ENCODE peak calls at places on chromosomes 12 and 14, in six cellular contexts. R is AG04449; W is WERI-Rb-1; N is neural progenitor cell; T is CD4-positive, alpha-beta T cell; I is ovary. H is an unnamed sample.

GRCh38 chr12:30026621-30027234 is 243.0 kb upstream of the TMTC1 start:
- DNase-seq in I (no peak), N (no peak), T (no peak), R (peak), W (no peak), H (no peak)

GRCh38 chr14:100617715-100618693 is 30.8 kb upstream of the BEGAIN start:
- DNase-seq in N (no peak), R (no peak), W (no peak), T (no peak), I (peak), H (no peak)

GRCh38 chr12:3045494-3045893 is 31.7 kb upstream of the TSPAN9 start:
- DNase-seq in T (no peak), N (no peak), I (no peak), R (no peak), W (no peak), H (no peak)

GRCh38 chr14:91321131-91321530 is 76.6 kb upstream of the GPR68 start:
- DNase-seq in R (no peak), I (no peak), T (no peak), N (no peak), W (no peak), H (no peak)

GRCh38 chr12:76790564-76791552 is 26.9 kb downstream of the ZDHHC17 start:
- DNase-seq in I (no peak), R (no peak), T (no peak), W (no peak), N (peak), H (no peak)

GRCh38 chr12:121741743-121742142 is 29.2 kb downstream of the TMEM120B start:
- DNase-seq in W (no peak), R (no peak), T (no peak), N (no peak), I (no peak), H (no peak)

GRCh38 chr12:132158677-132159554 is 14.7 kb downstream of the NOC4L start:
- DNase-seq in I (no peak), R (no peak), N (no peak), T (no peak), W (no peak), H (no peak)

GRCh38 chr12:8108808-8109398 is 14.5 kb upstream of the CLEC4A start:
- DNase-seq in I (peak), T (peak), R (peak), W (peak), N (peak), H (peak)

GRCh38 chr14:102828201-102828600 is 51.0 kb downstream of the TRAF3 start:
- DNase-seq in I (no peak), T (no peak), R (no peak), N (no peak), W (no peak), H (no peak)

GRCh38 chr12:124537525-124538193 is 29.8 kb downstream of the NCOR2 start:
- DNase-seq in I (no peak), N (no peak), W (peak), T (no peak), R (no peak), H (no peak)

GRCh38 chr12:24507827-24508226 is 441.1 kb downstream of the BCAT1 start:
- DNase-seq in W (no peak), N (no peak), R (no peak), I (no peak), T (no peak), H (no peak)

GRCh38 chr12:14836336-14837210 is 6.8 kb downstream of the ART4 start:
- DNase-seq in R (peak), N (no peak), W (no peak), I (no peak), T (no peak), H (no peak)

GRCh38 chr12:40171501-40171900 is 53.3 kb upstream of the LRRK2 start:
- DNase-seq in I (no peak), N (no peak), R (no peak), W (no peak), T (no peak), H (no peak)

GRCh38 chr14:68734231-68734732 is 58.6 kb downstream of the ZFP36L1 start:
- DNase-seq in R (no peak), I (no peak), T (no peak), N (no peak), W (no peak), H (no peak)

GRCh38 chr12:19909418-19909817 is 458.9 kb upstream of the PDE3A start:
- DNase-seq in T (no peak), W (no peak), N (no peak), R (no peak), I (no peak), H (no peak)

GRCh38 chr12:26153421-26154154 is 28.8 kb upstream of the BHLHE41 start:
- DNase-seq in I (no peak), N (no peak), W (no peak), T (no peak), R (peak), H (no peak)

GRCh38 chr12:47942327-47943230 is 20.8 kb upstream of the TMEM106C start:
- DNase-seq in I (no peak), T (peak), N (peak), W (peak), R (no peak), H (peak)

GRCh38 chr14:26896447-26896846 is 298.6 kb upstream of the NOVA1 start:
- DNase-seq in W (no peak), R (no peak), I (no peak), N (no peak), T (no peak), H (no peak)

GRCh38 chr14:72801381-72801812 is 92.5 kb downstream of the DPF3 start:
- DNase-seq in I (no peak), T (no peak), N (no peak), W (no peak), R (peak), H (no peak)

GRCh38 chr12:9651265-9651729 is 18.2 kb upstream of the CLEC2D start:
- DNase-seq in W (no peak), T (no peak), R (peak), I (no peak), N (no peak), H (no peak)

GRCh38 chr12:80226576-80226975 is 127.2 kb downstream of the OTOGL start:
- DNase-seq in W (no peak), T (no peak), R (no peak), I (no peak), N (no peak), H (no peak)

GRCh38 chr12:50618864-50619609 is 114.3 kb downstream of the DIP2B start:
- DNase-seq in R (no peak), W (no peak), N (no peak), T (no peak), I (no peak), H (no peak)

GRCh38 chr12:95683418-95683817 is 107.1 kb downstream of the NTN4 start:
- DNase-seq in N (no peak), T (no peak), W (no peak), I (no peak), R (no peak), H (no peak)

GRCh38 chr14:97625512-97625911 is 828.3 kb downstream of the VRK1 start:
- DNase-seq in W (no peak), I (no peak), T (no peak), R (no peak), N (no peak), H (no peak)

GRCh38 chr12:130526813-130527212 is 189.1 kb downstream of the PIWIL1 start:
- DNase-seq in W (no peak), R (no peak), T (no peak), I (no peak), N (peak), H (no peak)

GRCh38 chr14:69280746-69281291 is 20.9 kb downstream of the GALNT16 start:
- DNase-seq in I (no peak), W (no peak), T (no peak), R (no peak), N (no peak), H (no peak)

GRCh38 chr14:57487771-57488170 is 5.9 kb downstream of the CCDC198 start:
- DNase-seq in N (no peak), I (no peak), W (no peak), R (no peak), T (no peak), H (no peak)

GRCh38 chr12:80946591-80946990 is 8.9 kb upstream of the LIN7A start:
- DNase-seq in T (no peak), I (no peak), W (no peak), R (no peak), N (no peak), H (no peak)

GRCh38 chr14:64841772-64842490 is 37.8 kb downstream of the SPTB start:
- DNase-seq in T (no peak), N (peak), W (no peak), R (no peak), I (no peak), H (no peak)

GRCh38 chr12:121812320-121812871 is 8.6 kb downstream of the SETD1B start:
- DNase-seq in N (peak), I (peak), W (no peak), R (no peak), T (no peak), H (no peak)

GRCh38 chr12:106120578-106121105 is 18.1 kb downstream of the NUAK1 start:
- DNase-seq in R (no peak), W (no peak), N (no peak), I (peak), T (no peak), H (no peak)

GRCh38 chr14:47929334-47929733 is 253.9 kb upstream of the MDGA2 start:
- DNase-seq in W (no peak), I (no peak), R (no peak), T (no peak), N (no peak), H (no peak)

GRCh38 chr12:25518512-25518911 is 34.6 kb downstream of the LMNTD1 start:
- DNase-seq in R (no peak), T (no peak), I (no peak), N (no peak), W (no peak), H (no peak)

GRCh38 chr12:78290606-78291345 is 460.1 kb downstream of the NAV3 start:
- DNase-seq in R (peak), N (no peak), W (no peak), T (no peak), I (no peak), H (no peak)

GRCh38 chr12:110600254-110600653 is 13.7 kb upstream of the TCTN1 start:
- DNase-seq in T (no peak), N (no peak), I (no peak), W (no peak), R (no peak), H (no peak)

GRCh38 chr12:40107803-40108620 is 2.1 kb upstream of the SLC2A13 start:
- DNase-seq in I (peak), R (no peak), W (no peak), N (no peak), T (no peak), H (no peak)

GRCh38 chr14:94769413-94770250 is at the start of gene GSC:
- DNase-seq in T (no peak), W (peak), I (peak), R (no peak), N (peak), H (no peak)

GRCh38 chr12:116400671-116401357 is 123.3 kb upstream of the MED13L start:
- DNase-seq in T (no peak), R (no peak), W (no peak), I (no peak), N (no peak), H (no peak)

GRCh38 chr14:105710119-105711057 is 184.0 kb downstream of the TMEM121 start:
- DNase-seq in R (no peak), N (no peak), I (no peak), T (no peak), W (no peak), H (no peak)

GRCh38 chr14:105711841-105712460 is 185.6 kb downstream of the TMEM121 start:
- DNase-seq in R (no peak), W (no peak), T (no peak), I (no peak), N (no peak), H (no peak)

GRCh38 chr14:105711058-105711620 is 184.8 kb downstream of the TMEM121 start:
- DNase-seq in T (no peak), N (no peak), I (no peak), W (no peak), R (no peak), H (no peak)

GRCh38 chr14:105709281-105710118 is 183.1 kb downstream of the TMEM121 start:
- DNase-seq in N (no peak), R (no peak), T (no peak), I (no peak), W (no peak), H (no peak)
- TF ChIP-seq CTCF in N (no peak), R (no peak), T (no peak), I (no peak), W (no peak), H (no peak)

GRCh38 chr12:93943766-93944165 is 204.6 kb upstream of the PLXNC1 start:
- DNase-seq in T (no peak), I (no peak), R (no peak), W (no peak), N (no peak), H (no peak)
- TF ChIP-seq CTCF in T (no peak), I (no peak), R (no peak), W (no peak), N (no peak), H (no peak)

GRCh38 chr12:99287136-99287535 is 360.4 kb upstream of the GARIN6 start:
- DNase-seq in N (peak), W (no peak), T (no peak), R (no peak), I (no peak), H (no peak)
- TF ChIP-seq CTCF in N (peak), W (no peak), T (no peak), R (no peak), I (no peak), H (no peak)

DNA sequence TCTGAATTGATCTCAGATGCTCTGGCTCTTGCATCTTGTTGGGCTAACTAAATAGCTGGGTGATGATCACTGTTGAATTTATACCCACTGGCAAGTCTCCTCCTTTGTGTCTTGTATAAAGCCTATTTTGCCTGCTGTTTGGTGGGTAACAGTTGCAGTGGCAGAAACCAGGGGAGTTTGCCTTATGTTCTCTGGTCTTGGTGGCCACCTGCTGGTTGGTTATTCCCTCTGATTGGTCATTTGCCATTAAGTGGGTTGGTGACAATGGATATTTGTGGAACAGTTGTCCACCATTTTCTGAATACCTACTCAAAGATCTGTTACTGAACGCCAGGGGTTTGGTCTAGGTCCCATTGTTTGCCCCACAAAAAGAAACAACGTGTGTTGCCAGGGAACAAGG is 52.1 kb downstream of the AVPR1A start:
- DNase-seq in N (peak), T (no peak), I (no peak), W (peak), R (no peak), H (no peak)
- TF ChIP-seq CTCF in N (no peak), T (no peak), I (no peak), W (peak), R (no peak), H (no peak)

GRCh38 chr12:72267974-72268373 is 4.2 kb upstream of the TRHDE start:
- DNase-seq in R (no peak), I (no peak), T (no peak), W (no peak), N (no peak), H (no peak)
- TF ChIP-seq CTCF in R (peak), I (peak), T (no peak), W (no peak), N (peak), H (no peak)

DNA sequence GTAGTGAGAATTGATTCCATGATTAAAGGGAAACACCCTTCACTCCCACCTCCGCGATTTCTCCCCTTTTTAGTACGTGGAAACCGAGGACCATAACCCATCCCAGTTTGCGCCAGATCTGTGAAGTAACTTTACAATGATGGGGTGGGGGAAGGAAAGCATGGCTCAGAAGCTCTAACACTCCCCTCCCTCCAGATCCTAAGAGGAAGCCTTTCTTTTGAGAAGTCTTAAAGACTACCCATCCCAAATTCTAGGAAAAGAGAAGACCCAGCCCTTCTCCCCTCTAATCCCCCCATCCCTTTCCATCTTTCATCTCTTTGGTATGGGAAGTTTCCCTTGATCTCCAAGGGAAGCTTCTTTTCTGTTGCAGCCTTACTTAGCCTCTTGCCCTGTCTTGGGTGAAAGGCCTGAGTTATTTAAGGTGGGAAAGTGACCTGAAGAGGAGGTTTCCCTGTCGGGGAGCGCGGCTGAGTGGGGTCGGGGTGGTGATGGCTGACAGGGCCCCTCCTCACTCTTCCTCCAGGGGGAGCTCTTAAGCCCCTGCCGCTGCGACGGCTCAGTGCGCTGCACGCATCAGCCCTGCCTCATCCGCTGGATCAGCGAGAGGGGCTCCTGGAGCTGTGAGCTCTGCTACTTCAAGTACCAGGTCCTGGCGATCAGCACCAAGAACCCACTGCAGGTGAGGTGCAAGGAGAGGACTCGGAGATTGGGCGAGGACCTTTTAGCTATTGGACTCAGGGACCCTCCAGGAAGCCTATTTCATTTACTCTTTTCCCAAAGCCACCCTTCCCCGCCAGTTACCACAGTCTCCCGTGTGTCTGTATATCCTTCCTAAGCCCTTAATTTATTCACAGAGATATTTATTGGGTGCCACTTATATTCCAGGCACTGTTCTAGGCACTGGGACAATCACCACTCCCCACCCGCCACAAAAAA is 1.8 kb downstream of the MARCHF9 start:
- DNase-seq in T (peak), I (no peak), R (no peak), W (peak), N (peak), H (peak)
- TF ChIP-seq CTCF in T (peak), I (no peak), R (peak), W (peak), N (peak), H (no peak)

GRCh38 chr14:21891921-21892320 is 218.3 kb upstream of the OR4E1 start:
- DNase-seq in T (no peak), I (no peak), W (no peak), N (no peak), R (no peak), H (no peak)

DNA sequence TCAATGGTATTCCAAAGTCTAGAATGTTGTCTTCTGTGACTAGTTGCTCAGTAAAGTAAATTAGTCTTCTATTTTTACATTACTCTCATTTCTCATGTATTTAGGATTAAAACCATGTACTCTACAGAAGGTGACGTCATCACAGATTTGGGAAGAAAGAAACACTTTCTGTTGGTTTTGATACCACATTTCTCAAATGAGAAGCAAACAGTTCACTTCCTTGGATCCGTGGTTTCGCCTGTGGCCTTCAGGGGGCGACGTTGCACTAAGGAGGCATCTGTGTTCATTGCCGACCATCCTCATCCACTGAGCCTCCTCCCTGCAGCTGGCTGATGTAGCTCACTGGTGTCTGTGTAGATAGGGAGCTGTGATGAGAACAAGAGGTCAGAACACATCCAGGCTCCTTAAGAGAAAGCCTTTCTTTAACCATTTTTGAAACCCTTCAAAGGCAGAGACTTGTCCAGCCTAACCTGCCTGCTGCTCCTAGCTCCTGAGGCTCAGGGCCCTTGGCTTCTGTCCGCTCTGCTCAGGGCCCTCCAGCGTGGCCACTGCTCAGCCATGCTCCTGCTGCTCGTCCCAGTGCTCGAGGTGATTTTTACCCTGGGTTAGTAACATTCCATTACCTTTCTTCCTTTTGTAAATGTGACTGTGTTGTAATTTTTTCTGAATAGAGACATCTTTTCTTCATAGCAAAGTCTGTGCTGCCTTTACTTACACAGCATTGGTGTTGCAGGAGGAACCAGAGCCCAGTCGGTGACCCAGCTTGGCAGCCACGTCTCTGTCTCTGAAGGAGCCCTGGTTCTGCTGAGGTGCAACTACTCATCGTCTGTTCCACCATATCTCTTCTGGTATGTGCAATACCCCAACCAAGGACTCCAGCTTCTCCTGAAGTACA is 220.6 kb upstream of the OR4E1 start:
- DNase-seq in R (no peak), W (no peak), T (peak), N (peak), I (no peak), H (no peak)
- TF ChIP-seq CTCF in R (no peak), W (peak), T (peak), N (peak), I (no peak), H (no peak)

H was measured in activated B cell treated with CpG ODN at 0.5 μM for 24 hours.